ENCODE peak calls at places on chromosomes 3 and 15, in four cellular contexts. Y is CD8-positive, alpha-beta T cell; M is MCF 10A; K is heart left ventricle. Z is an unnamed sample.

GRCh38 chr3:187021748-187022402 is 91.5 kb downstream of the ST6GAL1 start:
- DNase-seq in Y (no peak), M (peak), K (no peak), Z (no peak)

GRCh38 chr15:48858401-48858800 is 19.5 kb upstream of the EID1 start:
- DNase-seq in Y (no peak), M (peak), K (no peak), Z (no peak)

GRCh38 chr15:50463423-50464358 is 39.5 kb downstream of the USP8 start:
- DNase-seq in Y (no peak), M (peak), K (no peak), Z (peak)

GRCh38 chr3:155657161-155657560 is 87.7 kb downstream of the PLCH1 start:
- DNase-seq in Y (no peak), M (no peak), K (no peak), Z (no peak)

GRCh38 chr3:58357402-58357801 is 24.7 kb downstream of the PXK start:
- DNase-seq in Y (no peak), M (no peak), K (no peak), Z (no peak)

GRCh38 chr3:174363256-174363655 is 495.9 kb upstream of the NAALADL2 start:
- DNase-seq in Y (no peak), M (no peak), K (no peak), Z (no peak)

GRCh38 chr15:68264282-68264681 is 13.3 kb upstream of the FEM1B start:
- DNase-seq in Y (no peak), M (no peak), K (no peak), Z (no peak)

GRCh38 chr3:115713247-115713646 is 89.9 kb downstream of the GAP43 start:
- DNase-seq in Y (no peak), M (no peak), K (peak), Z (no peak)

GRCh38 chr3:73235768-73236167 is 174.3 kb downstream of the EBLN2 start:
- DNase-seq in Y (no peak), M (no peak), K (no peak), Z (no peak)

GRCh38 chr15:80969316-80969715 is 20.3 kb downstream of the MESD start:
- DNase-seq in Y (no peak), M (no peak), K (no peak), Z (no peak)

GRCh38 chr3:105997466-105997799 is 128.6 kb upstream of the CBLB start:
- DNase-seq in Y (no peak), M (no peak), K (no peak), Z (no peak)

GRCh38 chr3:58833501-58833900 is 166.9 kb upstream of the FAM3D start:
- DNase-seq in Y (no peak), M (no peak), K (no peak), Z (no peak)

GRCh38 chr3:57164606-57165573 is at the start of gene IL17RD:
- DNase-seq in Y (peak), M (peak), K (peak), Z (peak)

GRCh38 chr3:81393251-81393650 is 368.2 kb downstream of the GBE1 start:
- DNase-seq in Y (no peak), M (no peak), K (no peak), Z (no peak)

GRCh38 chr3:36494461-36495109 is 114.3 kb downstream of the STAC start:
- DNase-seq in Y (no peak), M (peak), K (no peak), Z (peak)

GRCh38 chr3:180066598-180066997 is 29.9 kb upstream of the PEX5L start:
- DNase-seq in Y (no peak), M (no peak), K (no peak), Z (no peak)

GRCh38 chr15:40082195-40082868 is 26.3 kb downstream of the BMF start:
- DNase-seq in Y (no peak), M (no peak), K (peak), Z (no peak)

GRCh38 chr3:150303776-150304175 is 104.3 kb upstream of the TSC22D2 start:
- DNase-seq in Y (no peak), M (peak), K (no peak), Z (no peak)
- TF ChIP-seq CTCF in Y (peak), M (peak), K (no peak), Z (peak)

GRCh38 chr3:86990734-86991481 is at the start of gene VGLL3:
- DNase-seq in Y (no peak), M (peak), K (peak), Z (peak)
- TF ChIP-seq CTCF in Y (no peak), M (no peak), K (no peak), Z (peak)

DNA sequence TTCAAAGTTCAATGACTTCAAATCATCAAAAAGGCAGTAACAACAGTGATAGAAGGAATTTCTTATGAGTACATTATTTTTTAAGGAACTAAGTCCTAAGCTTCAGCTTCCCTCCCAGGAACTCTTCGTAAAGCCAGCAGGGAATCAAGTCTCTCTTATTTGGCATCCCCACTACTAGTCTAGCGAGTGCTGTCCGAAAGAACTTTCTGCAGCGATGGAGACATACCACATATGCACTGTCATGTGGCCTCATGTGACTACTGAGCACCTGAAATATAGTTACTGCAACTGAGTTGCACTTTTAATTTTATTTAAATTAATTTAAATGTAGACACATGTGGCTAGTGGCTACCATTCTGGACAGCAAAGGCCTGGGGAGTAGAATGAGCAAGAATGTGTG is 23.9 kb downstream of the TSPAN3 start:
- DNase-seq in Y (no peak), M (no peak), K (no peak), Z (no peak)
- TF ChIP-seq CTCF in Y (no peak), M (no peak), K (no peak), Z (no peak)

DNA sequence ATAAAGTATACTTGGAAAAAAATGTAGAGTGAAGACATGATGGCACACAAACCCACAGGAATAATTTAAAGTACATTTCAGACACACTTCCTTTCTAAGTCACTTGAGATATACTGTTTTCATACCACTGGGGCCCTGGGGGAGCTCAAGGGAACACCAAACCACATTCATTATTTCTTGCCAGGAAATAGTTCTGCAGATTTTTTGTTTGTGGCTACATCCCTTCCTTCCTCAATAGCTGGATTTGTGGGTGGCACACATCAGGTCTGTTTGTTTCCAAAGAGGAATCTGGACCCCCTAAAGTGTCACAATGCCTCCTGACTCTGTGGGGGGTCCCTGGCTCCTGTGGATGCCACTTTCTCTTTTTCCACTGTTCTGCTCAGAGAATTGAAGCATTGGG is 153.5 kb upstream of the COL8A1 start:
- DNase-seq in Y (no peak), M (no peak), K (no peak), Z (no peak)
- TF ChIP-seq CTCF in Y (no peak), M (no peak), K (no peak), Z (no peak)

Z was measured in AG09319.